ENCODE peak calls at places on chromosomes 1 and 21, in six cellular contexts. W, S, Y, F, Q and H are unnamed samples.

GRCh38 chr1:180155202-180155682 is 573 bp downstream of the QSOX1 start:
- DNase-seq in W (no peak), S (no peak), Y (no peak), F (peak), Q (peak), H (peak)

GRCh38 chr1:23574265-23574754 is 15.0 kb upstream of the ID3 start:
- DNase-seq in W (no peak), S (no peak), Y (no peak), F (peak), Q (no peak), H (no peak)

GRCh38 chr21:16070207-16070651 is 340.4 kb downstream of the USP25 start:
- DNase-seq in W (no peak), S (no peak), Y (peak), F (no peak), Q (no peak), H (no peak)

GRCh38 chr21:42459583-42460215 is 36.3 kb downstream of the RSPH1 start:
- DNase-seq in W (no peak), S (no peak), Y (no peak), F (no peak), Q (no peak), H (no peak)

GRCh38 chr1:201468844-201469644 is at the start of gene PHLDA3:
- DNase-seq in W (no peak), S (peak), Y (peak), F (peak), Q (peak), H (peak)

GRCh38 chr1:161486806-161487482 is 18.3 kb upstream of the FCGR2A start:
- DNase-seq in W (no peak), S (no peak), Y (peak), F (peak), Q (peak), H (peak)

GRCh38 chr1:224722838-224723237 is 106.7 kb downstream of the CNIH3 start:
- DNase-seq in W (no peak), S (no peak), Y (no peak), F (no peak), Q (no peak), H (no peak)

GRCh38 chr1:108316545-108316944 is 72.7 kb upstream of the NBPF4 start:
- DNase-seq in W (peak), S (no peak), Y (peak), F (no peak), Q (no peak), H (no peak)

GRCh38 chr1:170872663-170873062 is 62.7 kb upstream of the MROH9 start:
- DNase-seq in W (no peak), S (no peak), Y (no peak), F (no peak), Q (no peak), H (no peak)

GRCh38 chr1:167136191-167136614 is 42.3 kb downstream of the STYXL2 start:
- DNase-seq in W (no peak), S (no peak), Y (peak), F (no peak), Q (no peak), H (no peak)

GRCh38 chr1:23169727-23170335 is 1.2 kb upstream of the LUZP1 start:
- DNase-seq in W (no peak), S (no peak), Y (peak), F (peak), Q (no peak), H (peak)

GRCh38 chr1:241834733-241835377 is 13.1 kb upstream of the EXO1 start:
- DNase-seq in W (peak), S (no peak), Y (peak), F (no peak), Q (no peak), H (no peak)

GRCh38 chr21:43362306-43362927 is 64.5 kb downstream of the SIK1 start:
- DNase-seq in W (no peak), S (no peak), Y (peak), F (peak), Q (peak), H (peak)

GRCh38 chr1:174160603-174161002 is 1.3 kb downstream of the RABGAP1L start:
- DNase-seq in W (no peak), S (no peak), Y (no peak), F (no peak), Q (no peak), H (no peak)

GRCh38 chr1:173297798-173298391 is 90.8 kb upstream of the TNFSF4 start:
- DNase-seq in W (no peak), S (no peak), Y (no peak), F (no peak), Q (no peak), H (peak)

GRCh38 chr1:40382601-40383000 is 9.1 kb downstream of the SMAP2 start:
- DNase-seq in W (no peak), S (no peak), Y (no peak), F (no peak), Q (no peak), H (no peak)
- TF ChIP-seq CTCF in W (no peak), S (no peak), Y (no peak), F (peak), Q (no peak), H (peak)

DNA sequence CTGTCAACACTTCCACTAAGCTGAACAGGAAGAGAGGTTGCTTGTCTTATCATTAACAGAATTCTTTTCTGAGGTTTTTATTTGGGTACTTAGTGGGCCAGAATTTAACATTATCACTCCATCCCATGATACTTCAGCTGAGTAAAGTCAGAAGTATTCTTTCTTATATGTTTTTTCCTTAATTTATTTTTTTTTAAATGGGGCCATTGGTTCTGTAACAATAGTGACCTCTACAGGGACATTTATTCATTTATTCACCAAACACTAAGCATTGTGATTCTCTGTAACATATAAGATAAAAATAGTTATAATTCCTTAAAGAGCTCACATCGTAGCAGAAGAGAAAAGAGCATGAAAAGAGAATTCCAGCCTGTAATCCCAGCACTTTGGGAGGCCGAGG is 9.8 kb downstream of the GREM2 start:
- DNase-seq in W (no peak), S (no peak), Y (peak), F (no peak), Q (no peak), H (no peak)
- TF ChIP-seq CTCF in W (no peak), S (no peak), Y (peak), F (no peak), Q (no peak), H (no peak)

DNA sequence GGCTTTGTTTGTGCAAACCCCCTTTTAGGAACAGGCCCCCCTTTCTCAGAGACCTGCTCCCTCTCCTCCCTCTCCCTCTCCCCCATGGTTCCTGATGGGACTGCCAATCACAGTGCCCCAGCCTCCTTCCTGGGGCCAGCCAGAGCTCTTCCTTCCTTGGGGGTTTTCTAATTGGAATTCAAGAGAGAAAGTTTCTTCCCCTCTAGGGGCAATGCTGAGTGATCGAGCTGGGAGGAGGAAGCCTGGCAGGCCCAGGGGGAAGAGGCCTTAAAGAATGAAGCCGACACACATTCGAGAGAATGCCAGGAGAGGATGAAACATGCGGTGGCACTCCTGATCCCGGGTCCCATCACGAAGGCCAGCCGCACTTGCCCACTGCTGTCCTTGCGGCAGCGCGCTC is 21.3 kb upstream of the COL16A1 start:
- DNase-seq in W (no peak), S (no peak), Y (no peak), F (no peak), Q (no peak), H (no peak)
- TF ChIP-seq CTCF in W (no peak), S (no peak), Y (no peak), F (no peak), Q (no peak), H (no peak)

GRCh38 chr1:50959303-50959912 is 659 bp downstream of the FAF1 start:
- DNase-seq in W (peak), S (no peak), Y (peak), F (peak), Q (peak), H (peak)

GRCh38 chr1:50955116-50955515 is 5.0 kb downstream of the FAF1 start:
- DNase-seq in W (no peak), S (no peak), Y (no peak), F (no peak), Q (no peak), H (no peak)

GRCh38 chr1:50964863-50965262 is 4.8 kb upstream of the FAF1 start:
- DNase-seq in W (no peak), S (no peak), Y (no peak), F (no peak), Q (no peak), H (no peak)

GRCh38 chr1:50959913-50960844 is at the start of gene FAF1:
- DNase-seq in W (peak), S (peak), Y (peak), F (peak), Q (peak), H (peak)
- TF ChIP-seq CTCF in W (peak), S (peak), Y (peak), F (peak), Q (peak), H (peak)

GRCh38 chr21:26846036-26846931 is 1.1 kb upstream of the ADAMTS1 start:
- DNase-seq in W (no peak), S (peak), Y (peak), F (peak), Q (peak), H (peak)
- TF ChIP-seq CTCF in W (no peak), S (peak), Y (no peak), F (no peak), Q (peak), H (no peak)

GRCh38 chr1:43930168-43930948 is 3.2 kb upstream of the ARTN start:
- DNase-seq in W (no peak), S (no peak), Y (no peak), F (no peak), Q (no peak), H (peak)
- TF ChIP-seq CTCF in W (peak), S (no peak), Y (peak), F (peak), Q (peak), H (peak)

GRCh38 chr1:46194641-46195179 is 3.5 kb downstream of the POMGNT1 start:
- DNase-seq in W (no peak), S (no peak), Y (no peak), F (no peak), Q (no peak), H (no peak)

GRCh38 chr1:46197551-46198025 is 646 bp downstream of the POMGNT1 start:
- DNase-seq in W (no peak), S (no peak), Y (no peak), F (no peak), Q (no peak), H (no peak)

GRCh38 chr1:46196609-46197008 is 1.6 kb downstream of the POMGNT1 start:
- DNase-seq in W (no peak), S (no peak), Y (no peak), F (no peak), Q (no peak), H (no peak)

GRCh38 chr1:46199233-46199749 is 1.1 kb upstream of the POMGNT1 start:
- DNase-seq in W (no peak), S (no peak), Y (no peak), F (no peak), Q (no peak), H (no peak)

GRCh38 chr1:46198026-46198826 is at the start of gene POMGNT1:
- DNase-seq in W (no peak), S (no peak), Y (peak), F (peak), Q (peak), H (peak)
- TF ChIP-seq CTCF in W (peak), S (no peak), Y (no peak), F (no peak), Q (no peak), H (no peak)

DNA sequence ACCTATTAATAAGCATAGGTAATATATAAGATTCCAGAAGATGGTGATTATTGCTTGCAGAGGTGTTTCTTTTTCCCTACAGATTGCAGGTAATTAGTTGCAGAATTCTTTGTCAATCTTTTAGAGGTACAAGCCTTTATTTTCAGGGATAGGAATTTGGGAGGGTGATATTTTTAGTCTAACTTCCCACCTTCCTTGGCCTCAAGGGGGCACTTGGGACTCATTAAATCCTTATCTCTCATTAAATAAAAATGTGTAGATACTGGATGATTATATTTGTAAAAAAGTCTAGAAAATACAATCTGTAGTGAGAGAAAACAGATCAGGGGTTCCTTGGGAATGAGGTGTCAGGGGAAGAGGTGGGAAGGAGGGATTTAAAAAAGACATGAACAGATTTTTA is 179.2 kb downstream of the PATJ start:
- DNase-seq in W (no peak), S (no peak), Y (peak), F (no peak), Q (no peak), H (no peak)
- TF ChIP-seq CTCF in W (peak), S (no peak), Y (peak), F (no peak), Q (peak), H (peak)

GRCh38 chr1:59219926-59220325 is 77.0 kb upstream of the FGGY start:
- DNase-seq in W (no peak), S (no peak), Y (no peak), F (no peak), Q (no peak), H (no peak)

GRCh38 chr1:59212715-59213114 is 84.2 kb upstream of the FGGY start:
- DNase-seq in W (no peak), S (no peak), Y (no peak), F (no peak), Q (no peak), H (no peak)

GRCh38 chr1:59214764-59215208 is 82.1 kb upstream of the FGGY start:
- DNase-seq in W (no peak), S (no peak), Y (no peak), F (no peak), Q (no peak), H (no peak)

GRCh38 chr1:59218521-59219236 is 78.2 kb upstream of the FGGY start:
- DNase-seq in W (no peak), S (no peak), Y (peak), F (no peak), Q (no peak), H (no peak)

DNA sequence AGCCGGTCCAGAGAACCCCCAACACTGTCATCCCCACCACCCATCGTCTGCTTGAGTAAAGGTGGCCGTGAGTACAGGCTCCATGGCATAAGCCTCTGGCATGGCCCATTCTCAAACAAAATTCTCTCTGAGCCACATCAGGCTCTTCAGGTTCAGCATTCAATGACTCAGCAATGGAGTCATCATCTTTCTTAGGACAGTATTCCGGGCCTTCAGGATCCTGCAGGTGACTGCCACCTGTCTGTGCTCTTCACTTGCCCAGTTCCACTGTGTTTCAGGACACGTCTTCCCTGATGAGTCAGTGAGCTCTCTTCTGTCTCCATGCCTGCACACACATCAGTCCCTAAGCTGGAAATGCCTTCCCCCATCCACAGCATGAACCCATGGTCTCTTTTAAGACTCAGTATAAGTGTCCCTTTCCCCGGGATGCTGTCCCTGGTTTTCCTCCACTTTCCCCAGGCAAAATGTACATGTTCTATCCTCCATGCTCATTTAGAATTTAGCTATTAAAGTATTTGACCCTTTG is 81.1 kb upstream of the FGGY start:
- DNase-seq in W (no peak), S (no peak), Y (no peak), F (no peak), Q (no peak), H (no peak)
- TF ChIP-seq CTCF in W (no peak), S (no peak), Y (no peak), F (no peak), Q (no peak), H (no peak)